ENCODE peak calls at places on chromosomes 3 and 15, in seven cellular contexts. A is mucosa of gallbladder; G is HTR-8/SVneo; U is esophagus muscularis mucosa; X is activated CD4-positive, alpha-beta T cell treated with anti-CD3 and anti-CD28 coated beads, Interleukin-2, amount 50 U/mL, for 1 hour; C is spleen; B is GM03348. H is an unnamed sample.

GRCh38 chr15:62773369-62774165 is 269.0 kb upstream of the TPM1 start:
- DNase-seq in C (no peak), A (no peak), B (no peak), U (no peak), X (no peak), G (no peak), H (no peak)

GRCh38 chr3:59559721-59560514 is 510.1 kb upstream of the CFAP20DC start:
- DNase-seq in A (no peak), C (no peak), G (peak; percentile 11), U (peak; percentile 66), X (no peak), B (peak; percentile 76), H (peak; percentile 21)

GRCh38 chr3:113659121-113659531 is 37.3 kb downstream of the USF3 start:
- DNase-seq in B (no peak), G (no peak), X (no peak), A (no peak), C (no peak), U (no peak), H (no peak)

GRCh38 chr3:115659861-115660260 is 36.6 kb downstream of the GAP43 start:
- DNase-seq in A (no peak), B (no peak), G (no peak), X (no peak), C (no peak), U (no peak), H (no peak)

GRCh38 chr3:27805282-27805681 is 83.2 kb upstream of the EOMES start:
- DNase-seq in A (no peak), C (no peak), U (no peak), G (no peak), B (no peak), X (no peak), H (no peak)

GRCh38 chr15:41648097-41648496 is 12.1 kb upstream of the MGA start:
- DNase-seq in U (no peak), G (no peak), X (no peak), A (no peak), B (no peak), C (no peak), H (no peak)

GRCh38 chr15:94582368-94582767 is 351.0 kb downstream of the MCTP2 start:
- DNase-seq in U (no peak), A (peak; percentile 26), X (no peak), B (no peak), C (no peak), G (peak; percentile 9), H (peak; percentile 24)

GRCh38 chr3:195914648-195915473 is 6.5 kb upstream of the TNK2 start:
- DNase-seq in A (peak; percentile 92), X (peak; percentile 96), B (peak; percentile 97), G (peak; percentile 97), U (peak; percentile 98), C (peak; percentile 97), H (peak; percentile 95)

GRCh38 chr3:41932511-41932910 is 29.4 kb downstream of the ULK4 start:
- DNase-seq in B (no peak), G (no peak), U (peak; percentile 64), X (no peak), C (no peak), A (no peak), H (no peak)

GRCh38 chr15:78007211-78007956 is 70.1 kb downstream of the TBC1D2B start:
- DNase-seq in U (no peak), X (no peak), G (no peak), A (no peak), C (no peak), B (no peak), H (no peak)

GRCh38 chr3:133271491-133271890 is 128.4 kb upstream of the BFSP2 start:
- DNase-seq in C (no peak), X (no peak), G (no peak), U (no peak), B (peak; percentile 20), A (no peak), H (no peak)

GRCh38 chr3:116517308-116517707 is 72.0 kb upstream of the LSAMP start:
- DNase-seq in A (no peak), G (no peak), U (no peak), X (no peak), B (peak; percentile 11), C (no peak), H (no peak)

GRCh38 chr3:198081421-198081844 is 121.4 kb downstream of the LMLN start:
- DNase-seq in A (no peak), X (no peak), C (peak; percentile 79), G (no peak), U (no peak), B (no peak), H (no peak)

GRCh38 chr3:40427045-40427669 is 30.0 kb upstream of the RPL14 start:
- DNase-seq in B (no peak), G (no peak), X (no peak), U (no peak), C (no peak), A (no peak), H (no peak)

GRCh38 chr3:190167936-190168680 is 47.4 kb upstream of the P3H2 start:
- DNase-seq in U (no peak), G (no peak), A (no peak), X (no peak), B (no peak), C (no peak), H (no peak)

GRCh38 chr3:88262527-88262926 is 112.8 kb downstream of the C3orf38 start:
- DNase-seq in U (no peak), G (no peak), A (no peak), B (no peak), X (no peak), C (no peak), H (no peak)

GRCh38 chr15:90603893-90604292 is 74.2 kb downstream of the CRTC3 start:
- DNase-seq in G (no peak), X (peak; percentile 59), A (no peak), B (peak; percentile 41), U (no peak), C (peak; percentile 81), H (peak; percentile 47)

H was measured in activated naive CD4-positive, alpha-beta T cell treated with Interleukin-2 at 50 U/mL for 16 hours.